ENCODE peak calls at places on chromosomes 13 and 19, in four cellular contexts. E, G, I and Z are unnamed samples.

GRCh38 chr19:5829567-5830315 is 9.8 kb downstream of the FUT6 start:
- DNase-seq in I (no peak), G (no peak), E (no peak), Z (no peak)

GRCh38 chr13:31638577-31638976 is 100.7 kb upstream of the RXFP2 start:
- DNase-seq in I (no peak), E (no peak), G (no peak), Z (no peak)

GRCh38 chr13:113882716-113883115 is 18.8 kb upstream of the GAS6 start:
- DNase-seq in G (no peak), I (no peak), E (no peak), Z (no peak)

GRCh38 chr13:112877496-112877895 is 91.5 kb upstream of the MCF2L start:
- DNase-seq in I (no peak), G (no peak), E (no peak), Z (no peak)

GRCh38 chr19:9914001-9914314 is 22.4 kb downstream of the OLFM2 start:
- DNase-seq in G (no peak), E (no peak), I (peak), Z (peak)

GRCh38 chr13:113671066-113672001 is 4.3 kb downstream of the GRK1 start:
- DNase-seq in G (no peak), E (no peak), I (no peak), Z (no peak)

GRCh38 chr13:71590654-71591148 is 276.3 kb downstream of the DACH1 start:
- DNase-seq in G (no peak), E (no peak), I (no peak), Z (no peak)

GRCh38 chr19:46493236-46494114 is 2.2 kb downstream of the PNMA8B start:
- DNase-seq in E (no peak), I (no peak), G (no peak), Z (no peak)

GRCh38 chr13:33351324-33351723 is 65.8 kb upstream of the STARD13 start:
- DNase-seq in E (no peak), I (no peak), G (no peak), Z (no peak)

GRCh38 chr19:588758-589692 is 656 bp upstream of the HCN2 start:
- DNase-seq in I (no peak), E (no peak), G (no peak), Z (no peak)

GRCh38 chr13:58907347-58907746 is 1256.4 kb downstream of the DIAPH3 start:
- DNase-seq in E (no peak), G (no peak), I (no peak), Z (no peak)

GRCh38 chr13:101624981-101625380 is 172.5 kb downstream of the ITGBL1 start:
- DNase-seq in G (no peak), E (no peak), I (no peak), Z (no peak)

GRCh38 chr13:38519229-38519910 is 167.5 kb upstream of the FREM2 start:
- DNase-seq in G (no peak), I (no peak), E (no peak), Z (no peak)

GRCh38 chr13:51839711-51840110 is 5.3 kb downstream of the TMEM272 start:
- DNase-seq in G (no peak), E (no peak), I (no peak), Z (no peak)

GRCh38 chr13:45321230-45321629 is 19.8 kb downstream of the TPT1 start:
- DNase-seq in G (no peak), I (no peak), E (no peak), Z (no peak)

GRCh38 chr19:3067549-3067948 is 5.3 kb upstream of the TLE5 start:
- DNase-seq in G (no peak), E (no peak), I (no peak), Z (no peak)

GRCh38 chr13:113089693-113090414 is 15.7 kb upstream of the F7 start:
- DNase-seq in G (no peak), E (no peak), I (no peak), Z (no peak)

GRCh38 chr19:14616310-14616870 is 33.5 kb downstream of the CLEC17A start:
- DNase-seq in E (no peak), I (no peak), G (no peak), Z (peak)

GRCh38 chr19:35048911-35049411 is 7.4 kb downstream of the HPN start:
- DNase-seq in G (no peak), E (no peak), I (peak), Z (no peak)

GRCh38 chr13:48629282-48629681 is 24.4 kb upstream of the CYSLTR2 start:
- DNase-seq in G (no peak), E (no peak), I (no peak), Z (no peak)

GRCh38 chr19:13373599-13373998 is 132.7 kb downstream of the CACNA1A start:
- DNase-seq in I (no peak), G (no peak), E (no peak), Z (no peak)

GRCh38 chr13:48317511-48317981 is 14.0 kb downstream of the RB1 start:
- DNase-seq in E (no peak), I (no peak), G (no peak), Z (no peak)

GRCh38 chr19:55419089-55419488 is 11.5 kb upstream of the UBE2S start:
- DNase-seq in E (no peak), G (no peak), I (no peak), Z (no peak)

GRCh38 chr19:19081642-19082151 is 17.9 kb downstream of the SLC25A42 start:
- DNase-seq in G (no peak), I (no peak), E (no peak), Z (no peak)

GRCh38 chr13:23707674-23708073 is 137.5 kb downstream of the TNFRSF19 start:
- DNase-seq in I (no peak), E (no peak), G (no peak), Z (no peak)

GRCh38 chr13:75153834-75154233 is 328.1 kb downstream of the TBC1D4 start:
- DNase-seq in E (no peak), I (no peak), G (no peak), Z (no peak)

GRCh38 chr13:95140502-95140901 is 160.7 kb downstream of the ABCC4 start:
- DNase-seq in E (no peak), I (no peak), G (no peak), Z (no peak)

GRCh38 chr19:676343-677105 is at the start of gene FSTL3:
- DNase-seq in G (no peak), E (no peak), I (no peak), Z (no peak)

GRCh38 chr19:58395220-58395978 is at the start of gene RNF225:
- DNase-seq in E (no peak), I (no peak), G (no peak), Z (no peak)

GRCh38 chr19:27929399-27929798 is 1283.6 kb downstream of the UQCRFS1 start:
- DNase-seq in G (no peak), E (no peak), I (no peak), Z (no peak)

GRCh38 chr19:3387645-3388589 is 21.5 kb downstream of the NFIC start:
- DNase-seq in I (peak), G (no peak), E (no peak), Z (no peak)

GRCh38 chr13:86567119-86567518 is 767.9 kb upstream of the SLITRK6 start:
- DNase-seq in E (no peak), G (no peak), I (peak), Z (no peak)

GRCh38 chr13:65093352-65093751 is 2136.8 kb downstream of the PCDH9 start:
- DNase-seq in G (no peak), E (no peak), I (no peak), Z (no peak)